ENCODE peak calls at places on chromosomes 12 and 14, in ten cellular contexts. O is epithelial cell of esophagus, G is fibroblast of lung, T is right atrium auricular region, X is neural crest cell, I is AG10803, Y is GM12865, N is fibroblast of the aortic adventitia, A is A549, V is activated B cell treated with CpG ODN at 0.5 μM for 24 hours. L is an unnamed sample.
A peak's percentile ranks its signal among the peaks of the same experiment; 100 is the strongest.

GRCh38 chr12:116670859-116671258 is 67.0 kb downstream of the SPRING1 start:
- DNase-seq in O (no peak), G (no peak), T (no peak), X (no peak), I (no peak), Y (no peak), N (no peak), A (no peak), V (no peak), L (no peak)

GRCh38 chr12:118103231-118103600 is 595 bp downstream of the VSIG10 start:
- DNase-seq in O (no peak), G (peak; percentile 17), T (no peak), X (no peak), I (peak; percentile 5), Y (peak; percentile 29), N (peak; percentile 13), A (peak; percentile 28), V (peak; percentile 18), L (peak; percentile 37)

GRCh38 chr12:49451468-49452259 is 84.4 kb downstream of the SPATS2 start:
- DNase-seq in O (no peak), G (no peak), T (no peak), X (no peak), I (no peak), Y (peak; percentile 72), N (no peak), A (no peak), V (no peak), L (no peak)

GRCh38 chr14:51554339-51554920 is 97.3 kb upstream of the FRMD6 start:
- DNase-seq in O (no peak), G (peak; percentile 66), T (no peak), X (no peak), I (peak; percentile 97), Y (no peak), N (peak; percentile 80), A (peak; percentile 65), V (no peak), L (no peak)

GRCh38 chr12:106670131-106670530 is 87.3 kb downstream of the RFX4 start:
- DNase-seq in O (no peak), G (no peak), T (no peak), X (no peak), I (no peak), Y (no peak), N (no peak), A (no peak), V (no peak), L (no peak)

GRCh38 chr12:8911606-8912268 is 2.6 kb upstream of the PHC1 start:
- DNase-seq in O (no peak), G (no peak), T (no peak), X (no peak), I (no peak), Y (no peak), N (no peak), A (no peak), V (no peak), L (no peak)

GRCh38 chr12:132908145-132909029 is 21.0 kb upstream of the CHFR start:
- DNase-seq in O (peak; percentile 99), G (peak; percentile 98), T (peak; percentile 96), X (peak; percentile 90), I (peak; percentile 95), Y (peak; percentile 99), N (peak; percentile 95), A (no peak), V (peak; percentile 91), L (peak; percentile 91)

GRCh38 chr14:78631551-78631950 is 461.4 kb downstream of the NRXN3 start:
- DNase-seq in O (no peak), G (no peak), T (no peak), X (no peak), I (peak; percentile 31), Y (no peak), N (no peak), A (no peak), V (no peak), L (no peak)

GRCh38 chr14:38605193-38606114 is 349.6 kb upstream of the CLEC14A start:
- DNase-seq in O (no peak), G (peak; percentile 4), T (no peak), X (no peak), I (no peak), Y (no peak), N (no peak), A (no peak), V (no peak), L (no peak)
- TF ChIP-seq CTCF in O (peak; percentile 3), G (no peak), T (no peak), X (peak; percentile 53), I (peak; percentile 34), Y (no peak), N (no peak), A (no peak), V (no peak), L (peak; percentile 40)

GRCh38 chr14:24251880-24252288 is 9.5 kb upstream of the TINF2 start:
- DNase-seq in O (peak; percentile 39), G (no peak), T (no peak), X (no peak), I (peak; percentile 38), Y (no peak), N (no peak), A (no peak), V (no peak), L (no peak)
- TF ChIP-seq CTCF in O (no peak), G (no peak), T (no peak), X (no peak), I (peak; percentile 33), Y (no peak), N (peak; percentile 26), A (no peak), V (no peak), L (no peak)

GRCh38 chr12:110699591-110700445 is 10.9 kb upstream of the HVCN1 start:
- DNase-seq in O (no peak), G (no peak), T (no peak), X (no peak), I (no peak), Y (no peak), N (no peak), A (peak; percentile 35), V (no peak), L (no peak)
- TF ChIP-seq CTCF in O (no peak), G (no peak), T (no peak), X (no peak), I (no peak), Y (no peak), N (no peak), A (no peak), V (no peak), L (no peak)

DNA sequence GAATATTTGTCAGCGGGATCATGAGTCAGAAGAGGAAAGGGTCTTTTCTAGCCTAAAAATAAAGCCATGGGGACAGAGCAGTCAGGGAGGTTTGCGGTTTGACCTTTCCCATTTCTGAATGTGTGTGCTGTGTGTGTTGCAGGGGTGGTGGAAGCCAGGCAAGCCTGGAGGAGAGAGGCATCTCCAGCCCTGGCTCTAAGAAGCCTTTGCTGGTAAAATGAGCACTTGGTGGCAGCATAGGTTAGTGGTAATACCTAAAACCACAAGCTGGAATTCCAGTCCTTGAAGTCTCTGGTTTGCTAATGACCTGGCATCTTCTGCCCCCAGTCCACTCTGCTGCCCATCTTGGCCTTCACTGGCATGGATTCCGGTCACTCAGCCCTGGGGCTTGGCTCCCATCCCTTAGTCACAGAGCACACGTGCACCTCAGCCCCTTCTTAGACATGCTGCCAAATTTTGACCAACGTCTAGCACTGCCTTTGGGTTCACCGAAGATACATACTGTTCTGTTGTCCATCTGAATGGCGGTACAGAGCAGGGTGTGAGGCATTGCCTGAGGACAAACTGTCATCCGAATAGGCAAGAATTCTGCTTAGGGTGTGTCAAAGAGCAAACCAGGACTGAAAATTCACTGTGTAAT is 52.7 kb downstream of the KCNA5 start:
- DNase-seq in O (no peak), G (peak; percentile 74), T (no peak), X (no peak), I (peak; percentile 80), Y (no peak), N (peak; percentile 23), A (no peak), V (no peak), L (no peak)
- TF ChIP-seq CTCF in O (no peak), G (peak; percentile 22), T (no peak), X (no peak), I (peak; percentile 40), Y (no peak), N (no peak), A (no peak), V (no peak), L (no peak)

GRCh38 chr12:95074766-95075165 is 1.3 kb upstream of the NR2C1 start:
- DNase-seq in O (no peak), G (no peak), T (no peak), X (no peak), I (no peak), Y (no peak), N (peak; percentile 79), A (no peak), V (no peak), L (no peak)

GRCh38 chr12:95070378-95070777 is 3.0 kb downstream of the NR2C1 start:
- DNase-seq in O (no peak), G (no peak), T (no peak), X (no peak), I (no peak), Y (no peak), N (no peak), A (no peak), V (no peak), L (no peak)

GRCh38 chr12:95072900-95073697 is at the start of gene NR2C1:
- DNase-seq in O (peak; percentile 94), G (peak; percentile 95), T (peak; percentile 92), X (peak; percentile 87), I (peak; percentile 91), Y (peak; percentile 97), N (peak; percentile 88), A (peak; percentile 97), V (peak; percentile 83), L (peak; percentile 85)

GRCh38 chr12:95077341-95077740 is 3.9 kb upstream of the NR2C1 start:
- DNase-seq in O (no peak), G (no peak), T (no peak), X (no peak), I (no peak), Y (no peak), N (peak; percentile 91), A (no peak), V (no peak), L (no peak)

DNA sequence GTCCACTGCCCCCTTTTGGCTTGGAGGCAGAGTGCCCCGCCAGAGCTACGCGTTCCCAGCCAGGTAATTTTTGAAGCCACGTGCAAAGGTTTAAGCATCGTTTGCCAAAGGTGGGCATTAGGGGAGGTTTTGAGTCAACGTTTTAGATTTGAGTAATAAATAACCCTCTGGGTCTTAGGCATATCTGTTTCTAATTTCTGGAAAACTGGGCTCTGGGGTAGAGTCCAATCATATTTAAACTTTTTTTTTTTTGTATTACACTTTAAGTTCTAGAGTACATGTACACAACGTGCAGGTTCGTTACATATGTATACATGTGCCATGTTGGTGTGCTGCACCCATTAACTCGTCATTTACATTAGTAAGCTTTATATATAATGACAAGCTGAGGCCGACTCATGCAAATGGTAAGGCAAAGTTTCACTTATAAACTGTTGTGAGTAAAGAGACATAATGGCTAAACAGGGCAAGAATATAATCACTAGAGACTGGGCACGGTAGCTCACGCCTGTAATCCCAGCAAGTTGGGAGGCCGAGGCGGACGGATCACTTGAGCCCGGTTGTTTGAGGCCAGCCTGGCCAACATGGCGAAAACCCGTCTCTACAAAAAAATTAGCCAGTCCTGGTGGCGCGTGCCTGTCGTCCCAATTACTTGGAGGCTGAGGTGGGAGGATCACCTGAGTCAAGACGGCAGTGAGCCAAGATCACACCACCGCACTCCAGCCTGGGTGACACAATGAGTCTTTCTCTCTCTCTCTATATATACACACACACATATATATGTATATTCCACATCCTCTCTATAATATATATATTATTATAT is 491 bp upstream of the NR2C1 start:
- DNase-seq in O (peak; percentile 11), G (no peak), T (no peak), X (no peak), I (no peak), Y (no peak), N (no peak), A (no peak), V (no peak), L (no peak)
- TF ChIP-seq CTCF in O (peak; percentile 74), G (peak; percentile 70), T (peak; percentile 84), X (peak; percentile 82), I (peak; percentile 82), Y (peak; percentile 94), N (peak; percentile 86), A (peak; percentile 70), V (no peak), L (peak; percentile 84)